ENCODE peak calls at places on chromosomes 12 and 14, in eight cellular contexts. D is esophagus squamous epithelium, A is astrocyte, N is heart left ventricle, E is endodermal cell, M is cardiac muscle cell, Y is vagina, Z is tibial artery. X is an unnamed sample. For H3K36me3, the result is how much of the 10 kb centered on the place peaks cover.

GRCh38 chr12:76002598-76003262 is 28.8 kb downstream of the PHLDA1 start:
- DNase-seq in E (no peak), Y (no peak), D (no peak), N (no peak), M (no peak), A (no peak), Z (no peak), X (no peak)

GRCh38 chr14:101444116-101444515 is 117.2 kb upstream of the DIO3 start:
- DNase-seq in N (no peak), D (no peak), E (peak), M (no peak), Z (no peak), A (peak), Y (no peak), X (peak)

GRCh38 chr14:94761999-94762377 is 7.9 kb downstream of the GSC start:
- DNase-seq in N (no peak), Y (no peak), E (no peak), A (no peak), D (no peak), M (no peak), Z (no peak), X (no peak)

GRCh38 chr12:14059538-14059937 is 78.1 kb upstream of the GRIN2B start:
- DNase-seq in M (no peak), Y (no peak), Z (no peak), A (no peak), D (no peak), N (no peak), E (no peak), X (no peak)

GRCh38 chr12:22518067-22518719 is 26.1 kb downstream of the C2CD5 start:
- DNase-seq in M (no peak), Z (no peak), Y (no peak), N (no peak), A (peak), E (no peak), D (no peak), X (peak)

GRCh38 chr14:49857427-49858003 is 4.9 kb upstream of the NEMF start:
- DNase-seq in E (no peak), A (no peak), Y (no peak), Z (no peak), D (no peak), M (peak), N (no peak), X (no peak)

GRCh38 chr12:86724716-86725115 is 468.5 kb upstream of the MGAT4C start:
- DNase-seq in N (no peak), M (no peak), A (peak), Y (no peak), E (no peak), Z (no peak), D (no peak), X (no peak)

GRCh38 chr12:87253157-87253556 is 776.0 kb downstream of the C12orf50 start:
- DNase-seq in Z (no peak), D (no peak), Y (no peak), E (no peak), N (no peak), M (no peak), A (no peak), X (no peak)

GRCh38 chr14:100086361-100086760 is 21.1 kb downstream of the EVL start:
- DNase-seq in M (no peak), A (no peak), Y (no peak), E (no peak), N (no peak), Z (no peak), D (no peak), X (no peak)

GRCh38 chr12:70692681-70693288 is 55.6 kb upstream of the PTPRB start:
- DNase-seq in E (no peak), Z (no peak), D (no peak), N (no peak), A (peak), Y (no peak), M (peak), X (no peak)
- TF ChIP-seq CTCF in E (peak), Z (peak), D (peak), N (peak), A (peak), Y (no peak), M (peak), X (no peak)

DNA sequence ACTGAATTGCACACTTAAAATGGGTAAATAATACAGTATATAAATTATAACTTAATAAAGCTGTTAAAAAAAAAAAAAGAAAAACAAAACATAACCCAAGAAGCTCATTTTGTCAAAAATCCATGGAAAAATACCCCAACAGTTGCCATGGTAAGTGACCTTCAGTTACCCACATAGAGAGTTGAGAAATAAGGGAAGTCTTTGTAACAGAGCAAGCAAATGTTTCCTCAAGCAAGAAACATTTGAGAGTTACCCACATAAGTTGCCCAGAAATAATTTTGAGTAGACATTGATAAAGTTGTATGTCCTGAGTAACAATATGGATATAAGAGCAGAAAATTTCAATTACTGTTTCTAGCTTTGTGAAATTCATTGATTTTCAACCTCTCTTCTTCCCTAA is 227.4 kb downstream of the CCDC59 start:
- DNase-seq in N (no peak), A (no peak), M (no peak), E (no peak), Y (no peak), D (no peak), Z (no peak), X (no peak)
- H3K36me3 ChIP-seq in N (under half), A (under half), M (under half), E (under half), Y (under half), D (under half), Z (under half), X (under half)

GRCh38 chr14:75258803-75259509 is 19.7 kb upstream of the FOS start:
- DNase-seq in Z (peak), Y (peak), N (peak), E (peak), A (peak), D (peak), M (peak), X (peak)

GRCh38 chr14:75259946-75260545 is 18.6 kb upstream of the FOS start:
- DNase-seq in E (no peak), Z (no peak), M (no peak), D (no peak), Y (no peak), N (no peak), A (no peak), X (no peak)

GRCh38 chr14:75258079-75258802 is 20.4 kb upstream of the FOS start:
- DNase-seq in N (no peak), Z (peak), M (no peak), Y (no peak), E (no peak), A (no peak), D (no peak), X (no peak)

GRCh38 chr14:75257241-75257640 is 21.4 kb upstream of the FOS start:
- DNase-seq in Y (no peak), M (no peak), Z (peak), E (no peak), A (no peak), N (no peak), D (no peak), X (no peak)

GRCh38 chr14:75259510-75259855 is 19.1 kb upstream of the FOS start:
- DNase-seq in Z (no peak), Y (no peak), A (peak), N (no peak), E (no peak), M (no peak), D (no peak), X (no peak)
- TF ChIP-seq CTCF in Z (peak), Y (no peak), A (peak), N (peak), E (peak), M (peak), D (no peak), X (no peak)

GRCh38 chr12:64782181-64782580 is 23.0 kb upstream of the GNS start:
- DNase-seq in Y (no peak), Z (no peak), N (no peak), D (no peak), A (no peak), E (no peak), M (no peak), X (no peak)
- H3K36me3 ChIP-seq in Y (under half), Z (under half), N (under half), D (under half), A (under half), E (under half), M (under half), X (under half)

DNA sequence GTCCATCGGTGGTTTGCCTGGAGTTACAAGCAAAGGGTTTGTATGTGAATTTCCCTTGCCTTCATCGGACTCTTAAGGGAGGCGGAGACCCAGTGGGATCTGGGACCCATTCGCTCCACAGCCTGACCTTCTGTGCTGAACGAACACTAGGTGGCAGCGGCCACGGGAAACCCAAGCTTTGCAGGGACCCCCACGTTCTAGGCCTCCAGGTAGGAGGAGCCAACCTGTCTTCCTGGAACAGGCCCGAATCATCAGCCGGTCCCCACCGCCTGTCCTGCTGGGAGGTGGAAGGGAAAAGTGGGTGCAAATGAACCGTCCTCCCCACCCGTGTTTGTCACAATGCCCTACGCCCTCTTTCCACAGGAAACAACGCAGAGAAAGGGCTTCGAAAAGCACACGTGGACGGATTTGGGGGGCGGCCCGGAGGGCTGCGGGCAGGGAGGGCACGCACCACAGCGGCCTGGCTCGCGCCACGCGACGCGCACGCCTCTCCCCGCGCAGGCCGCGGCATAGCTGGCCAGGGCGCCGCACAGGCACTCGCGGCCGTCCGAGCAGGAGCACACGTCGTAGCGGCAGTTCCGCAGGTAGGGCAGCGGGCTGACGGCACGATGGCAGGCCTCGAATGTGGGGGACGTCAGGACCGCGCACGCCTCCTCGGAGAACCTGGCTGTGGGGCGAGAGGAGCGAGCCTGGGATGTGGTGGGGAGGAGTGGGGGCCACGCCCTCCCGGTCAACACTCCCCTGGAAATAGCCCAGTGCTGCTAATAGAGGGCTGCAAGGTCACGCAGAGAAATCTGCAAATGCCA is 67.9 kb downstream of the VWF start:
- DNase-seq in N (no peak), E (peak), Z (no peak), A (no peak), D (no peak), Y (no peak), M (peak), X (no peak)
- TF ChIP-seq CTCF in N (no peak), E (peak), Z (no peak), A (no peak), D (peak), Y (no peak), M (peak), X (no peak)

GRCh38 chr14:45103806-45104205 is 19.9 kb downstream of the PRPF39 start:
- DNase-seq in A (no peak), D (no peak), Z (no peak), Y (no peak), M (no peak), N (no peak), E (no peak), X (no peak)
- H3K36me3 ChIP-seq in A (under half), D (under half), Z (half or more), Y (half or more), M (half or more), N (under half), E (half or more), X (under half)